ENCODE peak calls at places on chromosome 7, in seven cellular contexts. One of them, this sample, is unnamed.

GRCh38 chr7:7736671-7737070 is 18.3 kb upstream of the RPA3 start:
- DNase-seq in IMR-90: no peak
- DNase-seq in glutamatergic neuron: peak; percentile 28
- DNase-seq in heart left ventricle: no peak
- DNase-seq in brain microvascular endothelial cell: no peak
- DNase-seq in A673: no peak
- DNase-seq in Calu3: no peak
- DNase-seq in this sample: peak; percentile 10

GRCh38 chr7:54637712-54638396 is 95.7 kb downstream of the VSTM2A start:
- DNase-seq in IMR-90: no peak
- DNase-seq in glutamatergic neuron: no peak
- DNase-seq in heart left ventricle: no peak
- DNase-seq in brain microvascular endothelial cell: no peak
- DNase-seq in A673: no peak
- DNase-seq in Calu3: no peak
- DNase-seq in this sample: no peak

GRCh38 chr7:156127166-156128134 is 315.2 kb upstream of the SHH start:
- DNase-seq in IMR-90: no peak
- DNase-seq in glutamatergic neuron: no peak
- DNase-seq in heart left ventricle: no peak
- DNase-seq in brain microvascular endothelial cell: no peak
- DNase-seq in A673: no peak
- DNase-seq in Calu3: no peak
- DNase-seq in this sample: no peak

GRCh38 chr7:140364819-140365218 is 33.5 kb downstream of the SLC37A3 start:
- DNase-seq in IMR-90: no peak
- DNase-seq in glutamatergic neuron: no peak
- DNase-seq in heart left ventricle: no peak
- DNase-seq in brain microvascular endothelial cell: no peak
- DNase-seq in A673: no peak
- DNase-seq in Calu3: no peak
- DNase-seq in this sample: no peak

GRCh38 chr7:34181271-34181958 is 276.1 kb downstream of the BMPER start:
- DNase-seq in IMR-90: no peak
- DNase-seq in glutamatergic neuron: no peak
- DNase-seq in heart left ventricle: no peak
- DNase-seq in brain microvascular endothelial cell: no peak
- DNase-seq in A673: no peak
- DNase-seq in Calu3: no peak
- DNase-seq in this sample: no peak

GRCh38 chr7:158865462-158865922 is 9.1 kb downstream of the DYNC2I1 start:
- DNase-seq in IMR-90: no peak
- DNase-seq in glutamatergic neuron: no peak
- DNase-seq in heart left ventricle: no peak
- DNase-seq in brain microvascular endothelial cell: no peak
- DNase-seq in A673: no peak
- DNase-seq in Calu3: no peak
- DNase-seq in this sample: peak; percentile 37

GRCh38 chr7:50461695-50462094 is 11.5 kb upstream of the FIGNL1 start:
- DNase-seq in IMR-90: no peak
- DNase-seq in glutamatergic neuron: no peak
- DNase-seq in heart left ventricle: no peak
- DNase-seq in brain microvascular endothelial cell: no peak
- DNase-seq in A673: no peak
- DNase-seq in Calu3: no peak
- DNase-seq in this sample: no peak

GRCh38 chr7:133253522-133253882 is 624 bp downstream of the EXOC4 start:
- DNase-seq in IMR-90: peak; percentile 10
- DNase-seq in glutamatergic neuron: no peak
- DNase-seq in heart left ventricle: no peak
- DNase-seq in brain microvascular endothelial cell: no peak
- DNase-seq in A673: no peak
- DNase-seq in Calu3: peak; percentile 2
- DNase-seq in this sample: peak; percentile 13

GRCh38 chr7:107994366-107994765 is 8.6 kb downstream of the LAMB1 start:
- DNase-seq in IMR-90: no peak
- DNase-seq in glutamatergic neuron: no peak
- DNase-seq in heart left ventricle: no peak
- DNase-seq in brain microvascular endothelial cell: no peak
- DNase-seq in A673: no peak
- DNase-seq in Calu3: no peak
- DNase-seq in this sample: no peak

GRCh38 chr7:492714-493065 is 27.0 kb downstream of the PDGFA start:
- DNase-seq in IMR-90: no peak
- DNase-seq in glutamatergic neuron: peak; percentile 5
- DNase-seq in heart left ventricle: peak; percentile 24
- DNase-seq in brain microvascular endothelial cell: no peak
- DNase-seq in A673: no peak
- DNase-seq in Calu3: no peak
- DNase-seq in this sample: no peak

GRCh38 chr7:49866076-49866735 is 92.8 kb downstream of the VWC2 start:
- DNase-seq in IMR-90: no peak
- DNase-seq in glutamatergic neuron: no peak
- DNase-seq in heart left ventricle: peak; percentile 41
- DNase-seq in brain microvascular endothelial cell: no peak
- DNase-seq in A673: no peak
- DNase-seq in Calu3: no peak
- DNase-seq in this sample: no peak

GRCh38 chr7:149409889-149410288 is 51.0 kb downstream of the ZNF777 start:
- DNase-seq in IMR-90: no peak
- DNase-seq in glutamatergic neuron: no peak
- DNase-seq in heart left ventricle: no peak
- DNase-seq in brain microvascular endothelial cell: no peak
- DNase-seq in A673: no peak
- DNase-seq in Calu3: no peak
- DNase-seq in this sample: no peak

GRCh38 chr7:11315687-11316258 is 342.1 kb downstream of the PHF14 start:
- DNase-seq in IMR-90: no peak
- DNase-seq in glutamatergic neuron: no peak
- DNase-seq in heart left ventricle: no peak
- DNase-seq in brain microvascular endothelial cell: no peak
- DNase-seq in A673: no peak
- DNase-seq in Calu3: no peak
- DNase-seq in this sample: no peak

GRCh38 chr7:45479781-45480180 is 94.4 kb upstream of the ADCY1 start:
- DNase-seq in IMR-90: no peak
- DNase-seq in glutamatergic neuron: no peak
- DNase-seq in heart left ventricle: no peak
- DNase-seq in brain microvascular endothelial cell: no peak
- DNase-seq in A673: no peak
- DNase-seq in Calu3: no peak
- DNase-seq in this sample: no peak

GRCh38 chr7:142585425-142585824 is 163.8 kb upstream of the PRSS1 start:
- DNase-seq in IMR-90: no peak
- DNase-seq in glutamatergic neuron: no peak
- DNase-seq in heart left ventricle: no peak
- DNase-seq in brain microvascular endothelial cell: peak; percentile 32
- DNase-seq in A673: no peak
- DNase-seq in Calu3: no peak
- DNase-seq in this sample: no peak

GRCh38 chr7:128020161-128020560 is 11.1 kb downstream of the LRRC4 start:
- DNase-seq in IMR-90: no peak
- DNase-seq in glutamatergic neuron: no peak
- DNase-seq in heart left ventricle: no peak
- DNase-seq in brain microvascular endothelial cell: no peak
- DNase-seq in A673: peak; percentile 52
- DNase-seq in Calu3: no peak
- DNase-seq in this sample: no peak
- TF ChIP-seq CTCF in IMR-90: peak; percentile 45
- TF ChIP-seq CTCF in glutamatergic neuron: peak; percentile 76
- TF ChIP-seq CTCF in heart left ventricle: no peak
- TF ChIP-seq CTCF in brain microvascular endothelial cell: peak; percentile 53
- TF ChIP-seq CTCF in A673: peak; percentile 60
- TF ChIP-seq CTCF in Calu3: peak; percentile 28
- TF ChIP-seq CTCF in this sample: peak; percentile 20

DNA sequence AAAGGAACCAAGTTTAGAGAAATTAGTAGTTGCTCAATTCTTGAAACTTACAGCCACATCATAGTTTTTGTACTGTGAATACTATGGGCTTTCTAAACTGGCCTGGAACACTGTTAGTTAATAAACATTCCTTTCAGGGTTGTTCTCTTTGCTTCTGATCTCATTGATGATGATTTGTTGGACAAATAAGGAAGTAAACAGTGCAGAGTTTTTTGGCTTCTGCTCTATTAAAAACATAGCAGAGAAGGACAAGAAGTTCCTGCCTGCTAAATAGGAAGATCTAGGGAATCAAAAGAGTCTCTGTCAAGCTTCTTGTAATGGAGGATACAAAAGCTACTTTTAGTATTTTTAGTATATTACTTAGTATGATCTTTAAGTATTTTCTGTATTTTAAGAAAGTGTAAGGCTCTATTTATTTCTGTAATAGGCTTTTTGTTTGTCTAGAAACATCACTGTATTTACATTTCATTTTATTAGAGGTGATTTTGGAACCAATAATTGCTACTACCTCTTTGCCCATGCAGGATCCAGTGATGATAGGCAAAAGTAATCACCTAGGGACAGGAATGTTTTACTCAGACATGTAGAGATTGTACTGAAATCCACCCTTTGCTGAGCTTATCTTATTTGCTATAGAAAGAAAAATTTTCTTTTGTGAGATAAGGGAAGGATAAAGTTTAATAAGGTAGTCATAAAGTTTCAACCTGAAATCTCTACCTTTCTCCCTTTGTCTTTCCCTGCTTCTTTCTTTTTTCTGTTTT is 73.3 kb downstream of the MKLN1 start:
- DNase-seq in IMR-90: peak; percentile 23
- DNase-seq in glutamatergic neuron: no peak
- DNase-seq in heart left ventricle: no peak
- DNase-seq in brain microvascular endothelial cell: no peak
- DNase-seq in A673: no peak
- DNase-seq in Calu3: no peak
- DNase-seq in this sample: no peak
- TF ChIP-seq CTCF in IMR-90: no peak
- TF ChIP-seq CTCF in glutamatergic neuron: no peak
- TF ChIP-seq CTCF in heart left ventricle: no peak
- TF ChIP-seq CTCF in brain microvascular endothelial cell: no peak
- TF ChIP-seq CTCF in A673: no peak
- TF ChIP-seq CTCF in Calu3: no peak
- TF ChIP-seq CTCF in this sample: no peak

GRCh38 chr7:135361788-135362187 is 128.2 kb downstream of the STRA8 start:
- DNase-seq in IMR-90: no peak
- DNase-seq in glutamatergic neuron: no peak
- DNase-seq in heart left ventricle: no peak
- DNase-seq in brain microvascular endothelial cell: no peak
- DNase-seq in A673: no peak
- DNase-seq in Calu3: no peak
- DNase-seq in this sample: no peak
- TF ChIP-seq CTCF in IMR-90: no peak
- TF ChIP-seq CTCF in glutamatergic neuron: no peak
- TF ChIP-seq CTCF in heart left ventricle: no peak
- TF ChIP-seq CTCF in brain microvascular endothelial cell: no peak
- TF ChIP-seq CTCF in A673: no peak
- TF ChIP-seq CTCF in Calu3: no peak
- TF ChIP-seq CTCF in this sample: no peak

DNA sequence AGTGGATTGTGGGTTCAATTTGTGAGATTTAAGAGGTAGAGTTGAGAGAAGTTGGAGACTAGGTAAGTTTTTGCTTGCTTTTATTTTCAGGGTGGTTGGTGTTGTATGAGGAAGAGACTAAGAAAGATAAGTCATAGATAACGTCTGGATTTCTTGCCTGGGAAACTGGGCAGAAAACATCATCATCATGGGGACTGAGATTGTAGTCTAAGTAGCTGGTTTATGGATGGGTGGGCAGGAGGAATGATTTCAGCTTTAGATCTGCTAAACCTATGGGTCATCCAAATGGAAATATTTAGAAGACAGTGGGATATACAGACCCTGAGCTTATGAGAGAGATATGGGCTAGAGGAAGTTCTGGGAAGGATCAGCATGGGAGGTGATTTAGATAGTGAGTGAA is 169.8 kb downstream of the WNT2 start:
- DNase-seq in IMR-90: no peak
- DNase-seq in glutamatergic neuron: no peak
- DNase-seq in heart left ventricle: no peak
- DNase-seq in brain microvascular endothelial cell: no peak
- DNase-seq in A673: no peak
- DNase-seq in Calu3: no peak
- DNase-seq in this sample: no peak
- TF ChIP-seq CTCF in IMR-90: no peak
- TF ChIP-seq CTCF in glutamatergic neuron: no peak
- TF ChIP-seq CTCF in heart left ventricle: no peak
- TF ChIP-seq CTCF in brain microvascular endothelial cell: no peak
- TF ChIP-seq CTCF in A673: no peak
- TF ChIP-seq CTCF in Calu3: no peak
- TF ChIP-seq CTCF in this sample: no peak

GRCh38 chr7:10128748-10129147 is 844.9 kb upstream of the PHF14 start:
- DNase-seq in IMR-90: no peak
- DNase-seq in glutamatergic neuron: peak; percentile 61
- DNase-seq in heart left ventricle: no peak
- DNase-seq in brain microvascular endothelial cell: no peak
- DNase-seq in A673: no peak
- DNase-seq in Calu3: peak; percentile 56
- DNase-seq in this sample: peak; percentile 12
- TF ChIP-seq CTCF in IMR-90: no peak
- TF ChIP-seq CTCF in glutamatergic neuron: peak; percentile 60
- TF ChIP-seq CTCF in heart left ventricle: no peak
- TF ChIP-seq CTCF in brain microvascular endothelial cell: peak; percentile 58
- TF ChIP-seq CTCF in A673: peak; percentile 14
- TF ChIP-seq CTCF in Calu3: peak; percentile 58
- TF ChIP-seq CTCF in this sample: peak; percentile 44

DNA sequence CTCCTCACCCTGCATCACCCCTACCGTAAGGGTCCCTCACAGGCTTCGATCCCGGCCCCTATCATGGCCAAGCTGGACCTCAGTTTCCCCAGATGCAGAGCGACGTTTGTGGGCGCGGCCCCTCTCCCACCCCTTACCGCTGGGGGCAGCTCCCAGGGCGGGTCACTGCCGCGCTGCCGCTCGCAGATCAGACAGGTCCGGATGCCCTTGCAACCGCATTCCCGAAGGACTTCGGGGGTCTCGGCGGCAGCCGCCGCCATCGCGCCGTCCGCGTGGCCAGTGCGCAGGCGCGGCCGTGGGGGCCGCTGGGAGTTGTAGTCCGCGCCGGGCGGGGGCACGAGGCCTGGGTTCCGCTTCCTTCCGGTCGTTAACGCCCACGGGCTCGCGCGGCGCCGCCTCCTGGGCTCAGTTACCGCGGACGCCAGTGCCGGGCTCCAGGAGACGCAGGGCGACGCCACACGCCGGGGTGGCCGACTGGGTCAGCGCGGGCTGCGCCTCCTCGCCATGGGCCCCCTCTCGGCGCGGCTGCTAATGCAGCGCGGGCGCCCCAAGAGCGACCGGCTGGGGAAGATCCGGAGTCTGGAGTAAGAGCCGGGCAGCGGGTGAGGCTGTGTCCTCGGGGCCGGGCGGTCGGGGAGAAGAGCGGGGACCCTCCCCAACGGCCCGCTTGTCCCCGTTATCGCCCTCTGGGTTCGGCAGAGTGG is at the start of the genes ALKBH4 and LRWD1:
- DNase-seq in IMR-90: peak; percentile 87
- DNase-seq in glutamatergic neuron: peak; percentile 96
- DNase-seq in heart left ventricle: peak; percentile 97
- DNase-seq in brain microvascular endothelial cell: peak; percentile 81
- DNase-seq in A673: peak; percentile 96
- DNase-seq in Calu3: peak; percentile 86
- DNase-seq in this sample: peak; percentile 95
- TF ChIP-seq CTCF in IMR-90: peak; percentile 16
- TF ChIP-seq CTCF in glutamatergic neuron: no peak
- TF ChIP-seq CTCF in heart left ventricle: peak; percentile 21
- TF ChIP-seq CTCF in brain microvascular endothelial cell: no peak
- TF ChIP-seq CTCF in A673: peak; percentile 28
- TF ChIP-seq CTCF in Calu3: no peak
- TF ChIP-seq CTCF in this sample: peak; percentile 31